ENCODE peak calls at places on chromosomes 7 and 10, in five cellular contexts. E is DMS153; B is NCI-H460; F is NCI-H345; U is CD4-positive, alpha-beta T cell. V is an unnamed sample.

GRCh38 chr10:68333058-68333395 is 299 bp upstream of the PBLD start:
- DNase-seq in E (no peak), B (no peak), F (no peak), U (no peak), V (no peak)

GRCh38 chr10:43128958-43129706 is 9.1 kb upstream of the CSGALNACT2 start:
- DNase-seq in E (no peak), B (no peak), F (no peak), U (no peak), V (no peak)

GRCh38 chr10:1540144-1540543 is 197.2 kb downstream of the ADARB2 start:
- DNase-seq in E (no peak), B (no peak), F (no peak), U (no peak), V (no peak)

GRCh38 chr7:20466425-20467125 is 135.9 kb downstream of the ITGB8 start:
- DNase-seq in E (no peak), B (no peak), F (no peak), U (no peak), V (no peak)

GRCh38 chr10:12041766-12042408 is 722 bp downstream of the UPF2 start:
- DNase-seq in E (no peak), B (no peak), F (peak), U (no peak), V (no peak)

GRCh38 chr10:79397575-79398303 is 47.7 kb downstream of the ZCCHC24 start:
- DNase-seq in E (no peak), B (no peak), F (no peak), U (no peak), V (peak)

GRCh38 chr10:55491712-55492111 is 690.7 kb upstream of the PCDH15 start:
- DNase-seq in E (no peak), B (no peak), F (peak), U (no peak), V (no peak)

GRCh38 chr10:6202684-6203330 is at the start of gene PFKFB3:
- DNase-seq in E (peak), B (peak), F (peak), U (peak), V (peak)

GRCh38 chr7:38429057-38429456 is 155.6 kb upstream of the TARP start:
- DNase-seq in E (no peak), B (no peak), F (no peak), U (no peak), V (no peak)

V was measured in right lobe of liver.